ENCODE peak calls at places on chromosomes 4 and X, in nine cellular contexts. W is WTC11; K is astrocyte of the spinal cord; E is kidney tubule cell; M is BJ; X is GM19239; A is T-helper 1 cell; T is psoas muscle; L is stimulated activated CD8-positive, alpha-beta memory T cell treated with anti-CD3 and anti-CD28 coated beads, Interleukin-2, amount 100 ng/mL, for 1 hour. J is an unnamed sample.

GRCh38 chrX:140767646-140768045 is 58.1 kb downstream of the LINC00632 start:
- DNase-seq in M (no peak), K (no peak), X (no peak), L (no peak), W (no peak), E (peak), A (no peak), T (no peak), J (no peak)

GRCh38 chr4:141410839-141411238 is 190.1 kb downstream of the ZNF330 start:
- DNase-seq in K (peak), A (no peak), L (no peak), E (no peak), W (no peak), X (no peak), M (peak), T (no peak), J (peak)

GRCh38 chr4:73711989-73712388 is 28.4 kb upstream of the CXCL8 start:
- DNase-seq in M (no peak), E (no peak), K (no peak), X (no peak), A (no peak), L (no peak), W (no peak), T (no peak), J (no peak)

GRCh38 chrX:66760648-66761047 is 121.8 kb upstream of the EDA2R start:
- DNase-seq in E (peak), L (no peak), T (no peak), M (no peak), W (no peak), A (no peak), X (no peak), K (no peak), J (no peak)

GRCh38 chr4:71231073-71231752 is 107.6 kb upstream of the SLC4A4 start:
- DNase-seq in W (no peak), T (peak), M (no peak), K (peak), E (peak), L (no peak), X (no peak), A (no peak), J (no peak)

GRCh38 chr4:121726642-121727268 is 30.0 kb upstream of the ANXA5 start:
- DNase-seq in W (no peak), L (no peak), T (no peak), M (no peak), X (peak), E (peak), K (peak), A (no peak), J (no peak)

GRCh38 chrX:1359477-1359873 is 22.9 kb downstream of the IL3RA start:
- DNase-seq in X (no peak), E (no peak), K (no peak), W (no peak), T (no peak), M (no peak), A (no peak), L (no peak), J (no peak)

GRCh38 chr4:65623509-65623908 is 46.8 kb downstream of the EPHA5 start:
- DNase-seq in L (no peak), X (no peak), W (no peak), E (peak), A (no peak), T (no peak), K (peak), M (peak), J (peak)

GRCh38 chr4:28518781-28519180 is 1658.1 kb downstream of the STIM2 start:
- DNase-seq in W (no peak), K (no peak), A (no peak), L (no peak), X (no peak), E (peak), T (no peak), M (no peak), J (peak)

GRCh38 chrX:47958943-47959342 is 44.8 kb downstream of the ZNF182 start:
- DNase-seq in K (no peak), M (no peak), L (no peak), E (no peak), W (no peak), X (no peak), T (no peak), A (peak), J (no peak)

GRCh38 chrX:17078031-17078730 is 131.7 kb downstream of the REPS2 start:
- DNase-seq in T (no peak), X (no peak), A (no peak), K (peak), L (no peak), M (peak), W (no peak), E (peak), J (peak)

GRCh38 chr4:86497980-86498379 is 96.1 kb upstream of the PTPN13 start:
- DNase-seq in X (no peak), A (no peak), K (no peak), W (no peak), L (no peak), M (no peak), E (peak), T (no peak), J (no peak)

GRCh38 chr4:32148120-32148666 is 1428.0 kb downstream of the PCDH7 start:
- DNase-seq in L (no peak), K (peak), A (no peak), E (no peak), M (no peak), T (no peak), X (no peak), W (no peak), J (no peak)

GRCh38 chr4:141329174-141329569 is 108.5 kb downstream of the ZNF330 start:
- DNase-seq in K (no peak), T (no peak), L (no peak), X (no peak), A (no peak), M (peak), E (no peak), W (no peak), J (no peak)

GRCh38 chr4:105603158-105603557 is 50.7 kb downstream of the ARHGEF38 start:
- DNase-seq in X (no peak), A (no peak), T (no peak), L (no peak), M (no peak), W (no peak), E (peak), K (no peak), J (no peak)

GRCh38 chr4:33626242-33626641 is 2618.1 kb downstream of the ARAP2 start:
- DNase-seq in E (no peak), M (no peak), W (no peak), K (no peak), L (no peak), T (no peak), X (no peak), A (no peak), J (no peak)

GRCh38 chrX:103343105-103343504 is 13.1 kb downstream of the TCEAL7 start:
- DNase-seq in W (peak), A (peak), K (peak), E (peak), M (no peak), L (no peak), T (no peak), X (no peak), J (no peak)

GRCh38 chrX:49175875-49176274 is 4.2 kb downstream of the PLP2 start:
- DNase-seq in L (no peak), M (no peak), E (no peak), K (no peak), T (no peak), X (no peak), A (no peak), W (no peak), J (no peak)